ENCODE peak calls at places on chromosomes 2 and 18, in seven cellular contexts. N is naive thymus-derived CD4-positive, alpha-beta T cell; E is epithelial cell of esophagus; W is cardiac muscle cell; U is fibroblast of the aortic adventitia; Q is brain microvascular endothelial cell; S is A673. F is an unnamed sample.
A peak's percentile ranks its signal among the peaks of the same experiment; 100 is the strongest.

GRCh38 chr18:55462652-55463051 is 125.3 kb downstream of the TCF4 start:
- DNase-seq in Q (no peak), S (no peak), U (no peak), W (peak; percentile 15), N (no peak), E (no peak), F (no peak)

GRCh38 chr18:74116628-74117554 is 30.7 kb downstream of the FBXO15 start:
- DNase-seq in S (peak; percentile 61), N (no peak), U (peak; percentile 72), W (peak; percentile 65), Q (peak; percentile 47), E (peak; percentile 46), F (peak; percentile 46)

GRCh38 chr18:63177822-63178525 is 141.6 kb downstream of the BCL2 start:
- DNase-seq in E (no peak), Q (no peak), W (no peak), U (no peak), N (no peak), S (peak; percentile 54), F (no peak)

GRCh38 chr2:222424281-222424728 is at the start of gene SGPP2:
- DNase-seq in N (no peak), Q (no peak), S (no peak), E (peak; percentile 24), U (no peak), W (no peak), F (no peak)

GRCh38 chr2:216681683-216682082 is 13.7 kb downstream of the IGFBP5 start:
- DNase-seq in E (no peak), U (no peak), W (no peak), Q (no peak), S (no peak), N (no peak), F (no peak)

GRCh38 chr2:20806286-20806685 is 16.6 kb downstream of the LDAH start:
- DNase-seq in N (no peak), Q (no peak), S (no peak), E (no peak), W (no peak), U (peak; percentile 13), F (no peak)

GRCh38 chr2:216634317-216635148 is 1.3 kb downstream of the IGFBP2 start:
- DNase-seq in Q (no peak), S (peak; percentile 61), N (no peak), U (no peak), W (peak; percentile 26), E (no peak), F (no peak)

GRCh38 chr2:155905640-155906039 is 426.9 kb downstream of the NR4A2 start:
- DNase-seq in W (no peak), N (no peak), Q (no peak), S (no peak), U (no peak), E (no peak), F (no peak)

GRCh38 chr2:134372611-134373131 is 118.8 kb downstream of the MGAT5 start:
- DNase-seq in N (no peak), E (peak; percentile 76), U (peak; percentile 76), S (peak; percentile 3), Q (peak; percentile 58), W (no peak), F (no peak)

GRCh38 chr2:9238927-9239326 is 32.3 kb downstream of the ASAP2 start:
- DNase-seq in N (no peak), U (no peak), Q (no peak), S (no peak), W (no peak), E (no peak), F (no peak)

GRCh38 chr2:98487806-98488189 is 43.1 kb downstream of the INPP4A start:
- DNase-seq in U (no peak), N (no peak), E (peak; percentile 31), S (peak; percentile 52), W (no peak), Q (peak; percentile 53), F (peak; percentile 42)

GRCh38 chr2:235597081-235597615 is 103.3 kb downstream of the AGAP1 start:
- DNase-seq in N (no peak), S (no peak), E (no peak), Q (no peak), U (no peak), W (no peak), F (no peak)

GRCh38 chr2:235600406-235600805 is 106.6 kb downstream of the AGAP1 start:
- DNase-seq in W (no peak), S (no peak), U (no peak), E (no peak), Q (no peak), N (no peak), F (no peak)

GRCh38 chr2:235598026-235598425 is 104.2 kb downstream of the AGAP1 start:
- DNase-seq in E (no peak), Q (no peak), N (no peak), S (no peak), U (no peak), W (no peak), F (no peak)

GRCh38 chr2:235599596-235600338 is 105.9 kb downstream of the AGAP1 start:
- DNase-seq in U (no peak), S (no peak), W (no peak), E (no peak), Q (no peak), N (no peak), F (no peak)

DNA sequence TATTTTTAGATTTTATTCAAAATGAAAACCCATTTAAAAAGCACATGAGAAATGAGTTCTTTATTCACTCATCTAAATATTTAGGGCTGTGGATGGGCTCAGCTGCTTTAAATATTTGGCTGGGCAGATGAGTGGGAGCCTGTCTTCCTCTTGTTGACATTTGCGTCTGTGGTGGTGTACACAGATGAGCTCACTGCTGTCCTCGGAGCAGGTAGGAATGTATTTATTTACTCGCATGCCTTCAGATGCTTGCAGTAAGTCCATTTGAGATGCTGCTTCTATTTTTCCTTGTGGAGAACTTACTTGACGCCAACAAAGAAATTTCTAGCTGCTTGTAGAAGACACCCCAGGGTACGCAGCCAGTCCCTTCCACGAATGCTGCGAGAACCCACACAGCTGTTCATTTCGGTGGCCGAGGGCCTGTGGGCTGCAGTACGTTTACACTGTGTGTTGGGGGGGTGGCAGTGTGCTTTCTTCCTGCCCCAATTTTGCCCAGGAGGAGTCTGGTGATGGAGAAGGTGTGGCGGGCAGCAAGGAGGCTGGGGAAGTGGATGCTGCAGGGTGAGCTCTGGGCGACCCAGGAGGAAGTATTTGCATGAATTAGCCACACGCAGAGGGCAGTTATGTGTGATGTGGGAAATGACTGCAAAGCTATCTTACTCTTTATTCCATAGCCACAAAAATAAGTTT is 105.1 kb downstream of the AGAP1 start:
- DNase-seq in E (no peak), U (no peak), S (no peak), Q (no peak), W (no peak), N (no peak), F (no peak)
- H3K4me3 ChIP-seq in E (no peak overlapping the region), U (no peak overlapping the region), S (no peak overlapping the region), Q (no peak overlapping the region), W (no peak overlapping the region), N (no peak overlapping the region), F (no peak overlapping the region)

GRCh38 chr2:219207884-219208740 is 1.5 kb downstream of the ZFAND2B start:
- DNase-seq in W (no peak), N (no peak), E (peak; percentile 54), U (peak; percentile 52), Q (peak; percentile 8), S (peak; percentile 61), F (no peak)
- H3K4me3 ChIP-seq in W (no peak overlapping the region), N (no peak overlapping the region), E (no peak overlapping the region), U (peak overlapping the region; percentile 86), Q (no peak overlapping the region), S (no peak overlapping the region), F (no peak overlapping the region)

GRCh38 chr2:27442981-27443323 is 771 bp downstream of the KRTCAP3 start:
- DNase-seq in W (no peak), U (peak; percentile 2), S (no peak), Q (no peak), E (no peak), N (no peak), F (no peak)

GRCh38 chr2:27445155-27445554 is 3.0 kb downstream of the KRTCAP3 start:
- DNase-seq in S (no peak), E (no peak), W (no peak), Q (no peak), N (no peak), U (no peak), F (no peak)

GRCh38 chr2:27441958-27442281 is 261 bp upstream of the KRTCAP3 start:
- DNase-seq in W (no peak), N (no peak), Q (no peak), E (no peak), U (no peak), S (no peak), F (no peak)

GRCh38 chr2:27441226-27441926 is 805 bp upstream of the KRTCAP3 start:
- DNase-seq in N (no peak), E (no peak), Q (no peak), W (no peak), U (no peak), S (no peak), F (no peak)

DNA sequence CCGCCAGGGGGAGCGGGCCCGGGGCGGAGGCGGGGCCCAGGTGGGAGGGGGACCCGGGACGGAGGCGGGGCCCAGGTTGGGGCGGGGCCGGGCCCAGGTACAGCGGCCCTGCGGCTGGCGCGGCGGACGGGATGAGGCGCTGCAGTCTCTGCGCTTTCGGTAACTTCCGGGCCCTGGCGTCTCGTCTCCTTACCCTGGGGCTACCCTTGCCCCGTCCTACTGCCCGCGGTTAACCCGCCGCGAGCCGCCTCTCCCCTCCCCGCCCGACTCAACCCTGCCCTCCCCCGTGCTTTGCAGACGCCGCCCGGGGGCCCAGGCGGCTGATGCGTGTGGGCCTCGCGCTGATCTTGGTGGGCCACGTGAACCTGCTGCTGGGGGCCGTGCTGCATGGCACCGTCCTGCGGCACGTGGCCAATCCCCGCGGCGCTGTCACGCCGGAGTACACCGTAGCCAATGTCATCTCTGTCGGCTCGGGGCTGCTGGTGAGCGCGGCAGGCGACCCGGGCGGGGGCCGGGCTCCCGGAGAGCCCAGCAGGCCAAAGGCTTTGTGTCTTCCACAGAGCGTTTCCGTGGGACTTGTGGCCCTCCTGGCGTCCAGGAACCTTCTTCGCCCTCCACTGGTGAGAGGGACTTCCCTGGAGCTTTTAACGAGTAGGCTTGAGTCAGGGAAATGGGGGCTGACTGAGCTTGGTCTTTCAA is at the start of gene KRTCAP3:
- DNase-seq in S (no peak), W (peak; percentile 66), N (peak; percentile 43), Q (no peak), U (no peak), E (peak; percentile 83), F (peak; percentile 79)
- H3K4me3 ChIP-seq in S (no peak within 1 kb of the TSS), W (peak within 1 kb of the TSS; percentile 9), N (no peak within 1 kb of the TSS), Q (no peak within 1 kb of the TSS), U (no peak within 1 kb of the TSS), E (peak within 1 kb of the TSS; percentile 59), F (peak within 1 kb of the TSS; percentile 71)

DNA sequence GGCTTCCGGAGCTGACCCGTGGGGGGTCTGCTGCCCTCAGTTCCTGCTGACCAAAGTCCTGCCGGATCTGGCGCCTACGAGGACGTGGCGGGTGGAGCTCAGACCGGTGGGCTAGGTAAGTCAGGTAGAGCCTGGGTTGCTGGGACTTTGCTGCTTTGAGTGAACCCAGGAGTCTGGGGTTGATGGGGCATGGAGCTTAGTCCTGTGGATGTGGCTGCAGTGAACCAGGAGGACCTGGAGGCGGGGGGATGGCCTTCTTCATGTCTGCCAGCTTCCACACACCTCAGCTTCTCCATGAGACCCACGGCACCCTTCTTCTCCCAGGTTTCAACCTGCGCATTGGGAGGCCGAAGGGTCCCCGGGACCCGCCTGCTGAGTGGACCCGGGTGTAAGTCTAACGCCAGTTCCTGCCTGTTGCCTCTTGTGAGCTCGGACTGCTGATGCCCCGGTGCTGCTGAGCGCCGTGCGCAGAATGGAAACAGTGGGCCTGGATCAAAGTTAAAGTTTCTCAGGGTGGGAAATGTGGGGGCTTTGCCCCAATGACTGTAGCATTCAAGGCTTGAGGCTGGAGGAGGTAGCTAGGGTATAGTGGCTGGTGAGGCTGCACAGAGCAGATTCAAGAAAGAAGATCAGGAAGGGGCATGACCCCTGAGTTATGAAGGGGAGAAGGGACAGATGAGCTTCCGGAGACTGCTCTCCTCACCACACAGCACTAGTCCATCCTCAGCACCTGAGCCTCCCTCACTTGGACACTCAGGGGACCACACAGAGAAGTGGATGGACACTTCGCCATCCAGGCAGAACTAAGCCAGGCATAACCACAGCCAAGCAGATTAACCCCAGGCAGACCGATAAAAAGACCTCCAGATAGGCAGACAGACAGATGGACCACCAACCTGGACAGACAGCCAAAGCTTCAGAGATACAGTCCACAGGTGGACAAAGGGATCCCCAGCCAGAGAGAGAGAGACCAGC is 17.3 kb downstream of the PTPN18 start:
- DNase-seq in S (no peak), W (no peak), Q (no peak), E (no peak), N (no peak), U (no peak), F (no peak)
- H3K4me3 ChIP-seq in S (peak overlapping the region; percentile 60), W (peak overlapping the region; percentile 69), Q (peak overlapping the region; percentile 84), E (peak overlapping the region; percentile 66), N (peak overlapping the region; percentile 83), U (peak overlapping the region; percentile 96), F (peak overlapping the region; percentile 85)

F was measured in trophoblast cell.